ENCODE peak calls at places on chromosomes 11 and 22, in ten cellular contexts. T, Z, G, O, K, P, A, E, Q and V are unnamed samples.

GRCh38 chr11:5364214-5364613 is 12.9 kb downstream of the OR51B6 start:
- DNase-seq in Q (no peak), A (no peak), T (no peak), K (no peak), O (no peak), Z (no peak), E (no peak), P (no peak), G (no peak), V (peak)

GRCh38 chr11:18853086-18853720 is 61.6 kb upstream of the PTPN5 start:
- DNase-seq in Z (no peak), T (peak), G (no peak), K (no peak), P (peak), E (no peak), A (no peak), Q (no peak), O (no peak), V (no peak)

GRCh38 chr11:12692238-12693074 is 18.2 kb downstream of the TEAD1 start:
- DNase-seq in E (peak), Q (peak), P (peak), T (peak), O (peak), A (peak), K (no peak), Z (peak), G (peak), V (no peak)

GRCh38 chr11:6703247-6704063 is 20.3 kb upstream of the MRPL17 start:
- DNase-seq in P (peak), E (no peak), Z (no peak), K (no peak), Q (no peak), G (no peak), O (peak), A (no peak), T (peak), V (peak)

GRCh38 chr11:105236631-105237030 is 97.1 kb upstream of the CARD18 start:
- DNase-seq in T (no peak), O (no peak), A (no peak), G (no peak), Q (no peak), E (no peak), Z (no peak), K (no peak), P (no peak), V (no peak)

GRCh38 chr11:84247931-84248330 is 961.8 kb upstream of the CCDC90B start:
- DNase-seq in P (no peak), O (no peak), Q (no peak), E (no peak), K (no peak), A (no peak), Z (no peak), G (no peak), T (no peak), V (no peak)

GRCh38 chr22:45210174-45210573 is 30.5 kb downstream of the KIAA0930 start:
- DNase-seq in A (no peak), G (no peak), P (no peak), Z (peak), Q (no peak), T (no peak), K (no peak), O (no peak), E (no peak), V (no peak)

GRCh38 chr11:74417860-74418508 is 19.8 kb upstream of the PGM2L1 start:
- DNase-seq in K (no peak), Z (no peak), G (no peak), A (no peak), Q (no peak), E (peak), T (no peak), O (no peak), P (no peak), V (no peak)

GRCh38 chr22:21009638-21010425 is 5.1 kb upstream of the P2RX6 start:
- DNase-seq in A (no peak), P (peak), G (no peak), E (no peak), Q (no peak), T (peak), O (no peak), Z (no peak), K (no peak), V (no peak)

GRCh38 chr11:133934599-133935550 is 21.9 kb downstream of the IGSF9B start:
- DNase-seq in K (no peak), A (no peak), P (no peak), O (no peak), T (peak), Q (no peak), E (no peak), Z (no peak), G (no peak), V (peak)

GRCh38 chr11:122772945-122773344 is 65.4 kb upstream of the CRTAM start:
- DNase-seq in Q (no peak), E (no peak), Z (no peak), P (no peak), G (no peak), K (no peak), T (no peak), O (no peak), A (no peak), V (no peak)
- TF ChIP-seq POLR2A in Q (no peak), E (no peak), Z (no peak), P (no peak), G (no peak), K (no peak), T (no peak), O (no peak), A (no peak), V (no peak)

GRCh38 chr22:40346178-40347064 is at the start of gene ADSL:
- DNase-seq in E (peak), T (peak), Q (peak), A (peak), P (peak), Z (peak), K (peak), O (peak), G (peak), V (peak)
- TF ChIP-seq POLR2A in E (peak), T (peak), Q (peak), A (peak), P (peak), Z (peak), K (peak), O (peak), G (peak), V (peak)

GRCh38 chr11:45638051-45638450 is 27.4 kb downstream of the CHST1 start:
- DNase-seq in T (no peak), K (no peak), E (no peak), O (no peak), Q (no peak), P (no peak), G (no peak), Z (no peak), A (no peak), V (no peak)
- TF ChIP-seq POLR2A in T (no peak), K (no peak), E (no peak), O (no peak), Q (no peak), P (no peak), G (no peak), Z (no peak), A (no peak), V (no peak)

DNA sequence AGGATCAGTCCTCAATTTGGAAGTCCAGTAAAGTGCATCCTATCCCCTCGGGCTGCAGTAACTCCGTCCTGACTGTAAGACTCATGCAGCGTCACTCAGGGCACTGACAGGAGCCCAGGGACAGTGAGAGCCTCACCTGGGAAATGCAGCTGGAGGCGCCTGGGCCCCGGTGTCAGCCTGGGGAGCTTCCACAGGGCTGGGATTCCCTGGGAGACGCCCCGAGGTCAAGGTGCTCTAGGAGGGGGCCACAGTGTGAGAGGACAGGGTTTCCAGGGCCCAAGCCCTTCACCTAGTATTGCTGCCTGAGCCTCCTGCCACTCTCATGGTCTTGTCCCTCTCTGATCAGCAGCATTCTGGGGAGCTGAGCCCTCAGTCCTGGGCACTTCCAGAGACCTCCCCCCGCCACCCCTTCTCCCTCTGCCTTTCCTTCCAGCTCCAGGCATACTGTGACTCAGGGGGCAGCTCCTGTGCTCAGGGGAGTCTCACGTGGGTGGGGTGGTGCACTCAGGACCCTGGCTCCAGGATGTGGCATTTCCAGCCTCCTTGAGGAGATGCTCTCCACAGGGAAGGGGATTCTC is 99.1 kb upstream of the IGLL5 start:
- DNase-seq in G (no peak), Q (no peak), K (no peak), Z (no peak), E (no peak), A (no peak), T (no peak), O (no peak), P (no peak), V (no peak)
- TF ChIP-seq POLR2A in G (no peak), Q (no peak), K (no peak), Z (no peak), E (no peak), A (no peak), T (no peak), O (no peak), P (no peak), V (no peak)

GRCh38 chr11:11620251-11620965 is 1.4 kb downstream of the GALNT18 start:
- DNase-seq in E (peak), O (no peak), Q (peak), A (peak), P (peak), K (peak), G (no peak), Z (peak), T (no peak), V (no peak)

GRCh38 chr11:11622772-11623531 is 1.1 kb upstream of the GALNT18 start:
- DNase-seq in K (no peak), E (no peak), G (no peak), Q (no peak), P (no peak), O (no peak), Z (no peak), T (peak), A (peak), V (no peak)

GRCh38 chr11:11624206-11624605 is 2.4 kb upstream of the GALNT18 start:
- DNase-seq in G (no peak), Z (no peak), P (no peak), A (no peak), O (no peak), Q (no peak), E (no peak), K (no peak), T (no peak), V (no peak)

GRCh38 chr11:11620966-11621880 is 582 bp downstream of the GALNT18 start:
- DNase-seq in K (peak), A (peak), O (no peak), G (no peak), E (peak), P (peak), T (no peak), Z (no peak), Q (no peak), V (peak)

DNA sequence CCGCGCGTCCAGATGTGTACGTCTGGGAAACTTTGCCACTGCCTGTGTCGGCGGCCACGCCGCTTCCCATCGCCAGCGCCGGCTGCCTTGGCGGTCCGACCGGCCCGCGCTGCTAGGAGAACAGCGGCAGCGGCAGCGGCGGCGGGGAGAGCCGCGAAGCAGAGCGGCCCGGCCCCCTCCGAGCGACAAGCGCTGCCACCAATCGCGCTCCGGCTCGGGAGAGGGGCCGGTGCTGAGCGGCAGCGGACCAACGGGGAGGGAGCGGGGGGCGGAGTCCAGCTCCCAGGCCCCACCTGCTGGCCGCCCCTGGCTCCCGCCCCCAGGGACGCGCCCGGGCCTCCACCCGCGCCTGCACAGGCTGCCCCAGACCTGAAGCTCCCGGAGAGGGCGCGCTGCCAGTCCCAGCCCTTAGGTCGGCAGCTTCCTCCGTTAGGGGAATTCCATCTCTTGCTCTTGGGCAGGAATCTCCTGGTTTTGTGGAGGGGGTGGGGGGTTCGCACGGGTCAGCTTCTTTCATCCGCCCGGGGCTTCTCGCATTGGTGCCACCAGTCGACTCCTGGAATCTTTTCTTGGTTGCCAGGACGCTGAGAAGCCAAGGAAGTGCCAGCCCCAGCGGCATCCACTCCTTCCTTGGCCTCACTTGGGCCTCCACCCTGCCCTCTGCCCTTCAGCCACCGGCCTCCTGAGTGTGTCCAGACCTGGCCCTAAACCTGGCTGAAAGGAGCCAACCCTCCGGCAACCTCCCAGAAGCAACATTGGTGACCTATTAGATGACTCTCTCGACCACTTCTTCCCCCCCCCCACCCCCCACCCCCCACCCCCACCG is at the start of gene GALNT18:
- DNase-seq in O (peak), K (peak), P (peak), A (peak), Q (peak), T (peak), Z (peak), E (peak), G (no peak), V (peak)
- TF ChIP-seq POLR2A in O (peak), K (no peak), P (peak), A (no peak), Q (no peak), T (no peak), Z (no peak), E (no peak), G (no peak), V (peak)

GRCh38 chr11:8267831-8268529 is 4.3 kb upstream of the LMO1 start:
- DNase-seq in E (no peak), O (no peak), G (no peak), Z (peak), Q (peak), K (no peak), P (peak), T (no peak), A (peak), V (no peak)
- TF ChIP-seq POLR2A in E (no peak), O (no peak), G (no peak), Z (no peak), Q (no peak), K (no peak), P (no peak), T (no peak), A (no peak), V (no peak)

DNA sequence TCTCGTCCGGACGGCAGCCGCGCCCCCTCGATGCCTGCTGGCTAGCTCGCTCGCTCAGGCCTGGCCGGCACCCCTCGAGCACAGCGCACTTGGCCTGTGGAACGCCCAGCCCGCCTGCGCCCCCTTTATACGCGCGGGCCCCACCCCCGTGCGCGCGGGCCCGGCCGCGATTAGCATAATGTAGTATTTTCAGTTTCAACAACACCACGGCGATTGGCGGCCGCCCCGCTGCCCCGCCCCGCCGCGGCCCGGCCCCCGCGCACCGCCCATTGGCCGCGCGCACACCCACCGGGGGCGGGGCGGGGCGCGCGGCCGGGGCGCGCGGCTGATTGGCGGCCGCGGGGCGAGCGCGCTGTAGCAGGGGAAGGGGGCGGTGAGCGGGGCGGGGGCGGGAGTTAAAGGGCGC is at the start of gene CDKN1C:
- DNase-seq in E (peak), G (no peak), Q (peak), A (peak), O (peak), T (no peak), Z (peak), K (peak), P (peak), V (no peak)
- TF ChIP-seq POLR2A in E (peak), G (peak), Q (peak), A (peak), O (peak), T (no peak), Z (peak), K (no peak), P (peak), V (peak)

GRCh38 chr11:122735031-122735430 is 79.5 kb downstream of the UBASH3B start:
- DNase-seq in Z (no peak), T (no peak), K (no peak), Q (no peak), O (no peak), A (no peak), P (no peak), E (no peak), G (no peak), V (no peak)

GRCh38 chr11:122733301-122733686 is 77.8 kb downstream of the UBASH3B start:
- DNase-seq in K (no peak), Q (no peak), Z (no peak), A (no peak), E (no peak), T (no peak), G (no peak), P (peak), O (peak), V (no peak)

GRCh38 chr11:122729139-122729538 is 73.6 kb downstream of the UBASH3B start:
- DNase-seq in K (no peak), Q (no peak), A (no peak), Z (no peak), T (no peak), G (no peak), P (no peak), O (no peak), E (no peak), V (no peak)

GRCh38 chr11:122732342-122733300 is 77.1 kb downstream of the UBASH3B start:
- DNase-seq in E (no peak), Z (no peak), T (peak), G (no peak), P (no peak), K (no peak), Q (no peak), A (no peak), O (no peak), V (no peak)

DNA sequence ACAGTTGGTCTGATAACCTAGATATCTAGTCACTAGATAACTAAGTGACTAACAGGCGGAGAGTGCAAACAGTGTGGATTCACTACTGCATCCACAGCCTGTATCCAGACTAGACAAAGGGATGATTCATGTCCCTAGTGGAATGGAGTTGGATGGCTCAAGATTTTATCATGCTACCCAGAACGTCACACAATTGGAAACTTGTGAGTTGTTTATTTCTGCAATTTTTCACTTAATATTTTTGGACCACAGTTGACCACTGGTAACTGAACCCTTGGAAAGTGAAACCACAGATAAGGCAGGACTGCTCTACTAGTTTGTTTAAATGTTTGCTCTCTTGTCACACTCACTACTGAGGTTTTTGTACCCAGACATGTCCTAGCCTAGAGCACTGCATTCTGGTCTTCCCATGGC is 76.0 kb downstream of the UBASH3B start:
- DNase-seq in O (no peak), G (no peak), Z (no peak), A (no peak), K (no peak), T (peak), E (no peak), Q (no peak), P (no peak), V (no peak)
- TF ChIP-seq POLR2A in O (no peak), G (no peak), Z (no peak), A (no peak), K (no peak), T (no peak), E (no peak), Q (no peak), P (no peak), V (no peak)

GRCh38 chr11:61918251-61919112 is 1.1 kb upstream of the RAB3IL1 start:
- DNase-seq in O (no peak), K (peak), P (no peak), E (peak), A (peak), T (no peak), G (no peak), Z (no peak), Q (peak), V (no peak)

GRCh38 chr11:61917357-61918109 is at the start of gene RAB3IL1:
- DNase-seq in G (no peak), O (peak), Q (peak), P (peak), Z (peak), T (no peak), K (peak), A (peak), E (peak), V (peak)

GRCh38 chr11:61921446-61921845 is 4.1 kb upstream of the RAB3IL1 start:
- DNase-seq in Z (no peak), Q (peak), P (no peak), K (no peak), O (no peak), T (no peak), G (no peak), A (no peak), E (peak), V (no peak)

GRCh38 chr11:61919113-61919840 is 1.9 kb upstream of the RAB3IL1 start:
- DNase-seq in Q (peak), O (no peak), G (no peak), Z (no peak), K (no peak), A (peak), E (peak), T (no peak), P (no peak), V (no peak)

DNA sequence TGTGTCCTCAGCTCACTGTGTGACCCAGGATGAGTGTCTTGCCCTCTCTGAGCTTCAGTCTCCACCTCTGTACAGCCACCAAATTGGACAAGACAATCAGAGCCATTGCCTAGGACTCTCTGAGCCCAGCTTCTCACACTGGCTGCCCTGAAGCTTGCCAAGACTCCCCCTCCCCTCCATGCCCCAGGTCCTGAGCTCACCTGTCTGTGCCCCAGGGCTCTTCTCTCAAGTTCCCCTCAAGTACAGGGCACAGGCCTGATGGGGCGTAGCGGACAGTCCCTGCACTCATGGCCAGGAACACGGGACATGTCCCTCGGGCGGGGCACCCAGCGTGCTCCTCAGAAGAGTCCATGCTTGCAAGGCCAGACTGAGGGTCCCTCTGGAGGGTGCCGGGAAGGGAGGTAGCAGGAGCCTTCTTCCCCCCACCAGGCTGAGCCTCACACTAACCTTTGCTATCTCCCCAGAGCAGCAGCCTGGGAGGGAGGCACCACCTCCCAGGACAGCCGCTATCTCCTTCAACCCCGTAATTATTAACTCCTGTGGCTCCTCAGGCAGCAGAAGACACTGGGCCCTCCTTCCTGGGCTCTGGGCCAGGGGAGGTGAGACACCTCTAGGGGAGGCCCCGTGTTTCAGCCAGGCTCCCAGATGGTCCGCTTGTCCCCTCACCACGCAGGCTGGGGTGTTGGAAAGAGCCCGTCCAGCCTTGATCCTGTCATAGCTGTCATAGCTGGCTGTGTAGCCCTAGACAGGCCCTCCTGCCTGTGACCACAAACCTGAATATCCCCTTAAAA is 2.7 kb upstream of the RAB3IL1 start:
- DNase-seq in A (peak), P (no peak), Q (peak), O (no peak), K (no peak), E (peak), G (no peak), Z (peak), T (no peak), V (no peak)
- TF ChIP-seq POLR2A in A (no peak), P (no peak), Q (no peak), O (no peak), K (no peak), E (no peak), G (no peak), Z (no peak), T (no peak), V (no peak)

GRCh38 chr11:78213526-78214330 is 25.0 kb downstream of the USP35 start:
- DNase-seq in A (peak), E (no peak), G (no peak), Z (no peak), K (no peak), T (no peak), P (no peak), O (no peak), Q (peak), V (no peak)
- TF ChIP-seq POLR2A in A (no peak), E (no peak), G (no peak), Z (no peak), K (no peak), T (no peak), P (no peak), O (no peak), Q (no peak), V (no peak)